ENCODE peak calls at places on chromosomes 3 and 15, in five cellular contexts. One of them, this sample, is unnamed. For H3K4me1, the result is how much of the 10 kb centered on the place peaks cover.

GRCh38 chr3:58784425-58784824 is 117.9 kb upstream of the FAM3D start:
- ATAC-seq in heart left ventricle: no peak
- ATAC-seq in pancreas: no peak
- ATAC-seq in upper lobe of right lung: no peak
- ATAC-seq in psoas muscle: no peak
- ATAC-seq in this sample: no peak

GRCh38 chr15:61621146-61621545 is 392.0 kb upstream of the RORA start:
- ATAC-seq in heart left ventricle: no peak
- ATAC-seq in pancreas: peak
- ATAC-seq in upper lobe of right lung: peak
- ATAC-seq in psoas muscle: peak
- ATAC-seq in this sample: no peak

GRCh38 chr15:40290540-40291087 is 7.8 kb upstream of the ANKRD63 start:
- ATAC-seq in heart left ventricle: no peak
- ATAC-seq in pancreas: no peak
- ATAC-seq in upper lobe of right lung: no peak
- ATAC-seq in psoas muscle: no peak
- ATAC-seq in this sample: no peak

GRCh38 chr15:56963126-56963525 is 44.7 kb downstream of the TCF12 start:
- ATAC-seq in heart left ventricle: no peak
- ATAC-seq in pancreas: no peak
- ATAC-seq in upper lobe of right lung: no peak
- ATAC-seq in psoas muscle: no peak
- ATAC-seq in this sample: no peak

GRCh38 chr15:39433351-39433750 is 147.5 kb upstream of the THBS1 start:
- ATAC-seq in heart left ventricle: no peak
- ATAC-seq in pancreas: no peak
- ATAC-seq in upper lobe of right lung: peak
- ATAC-seq in psoas muscle: peak
- ATAC-seq in this sample: peak

GRCh38 chr3:34102290-34102689 is 303.9 kb downstream of the PDCD6IP start:
- ATAC-seq in heart left ventricle: no peak
- ATAC-seq in pancreas: no peak
- ATAC-seq in upper lobe of right lung: no peak
- ATAC-seq in psoas muscle: no peak
- ATAC-seq in this sample: no peak

GRCh38 chr15:92029104-92029466 is 175.6 kb downstream of the SLCO3A1 start:
- ATAC-seq in heart left ventricle: peak
- ATAC-seq in pancreas: no peak
- ATAC-seq in upper lobe of right lung: no peak
- ATAC-seq in psoas muscle: peak
- ATAC-seq in this sample: peak

GRCh38 chr3:106277731-106278130 is 408.9 kb upstream of the CBLB start:
- ATAC-seq in heart left ventricle: no peak
- ATAC-seq in pancreas: no peak
- ATAC-seq in upper lobe of right lung: no peak
- ATAC-seq in psoas muscle: no peak
- ATAC-seq in this sample: no peak

GRCh38 chr3:129783470-129783869 is 110.0 kb downstream of the TMCC1 start:
- ATAC-seq in heart left ventricle: no peak
- ATAC-seq in pancreas: no peak
- ATAC-seq in upper lobe of right lung: no peak
- ATAC-seq in psoas muscle: no peak
- ATAC-seq in this sample: no peak

GRCh38 chr3:46416134-46417119 is 9.4 kb downstream of the CCRL2 start:
- ATAC-seq in heart left ventricle: no peak
- ATAC-seq in pancreas: peak
- ATAC-seq in upper lobe of right lung: no peak
- ATAC-seq in psoas muscle: no peak
- ATAC-seq in this sample: no peak

GRCh38 chr3:45566205-45566604 is 28.3 kb upstream of the LIMD1 start:
- ATAC-seq in heart left ventricle: no peak
- ATAC-seq in pancreas: no peak
- ATAC-seq in upper lobe of right lung: peak
- ATAC-seq in psoas muscle: peak
- ATAC-seq in this sample: no peak

GRCh38 chr3:112357888-112358287 is 24.9 kb downstream of the CD200 start:
- ATAC-seq in heart left ventricle: peak
- ATAC-seq in pancreas: no peak
- ATAC-seq in upper lobe of right lung: no peak
- ATAC-seq in psoas muscle: no peak
- ATAC-seq in this sample: no peak

GRCh38 chr3:197674741-197675567 is 61.8 kb downstream of the RUBCN start:
- ATAC-seq in heart left ventricle: no peak
- ATAC-seq in pancreas: peak
- ATAC-seq in upper lobe of right lung: no peak
- ATAC-seq in psoas muscle: no peak
- ATAC-seq in this sample: no peak

GRCh38 chr15:61155741-61156700 is 73.1 kb downstream of the RORA start:
- ATAC-seq in heart left ventricle: peak
- ATAC-seq in pancreas: peak
- ATAC-seq in upper lobe of right lung: peak
- ATAC-seq in psoas muscle: peak
- ATAC-seq in this sample: peak

GRCh38 chr3:176971613-176972174 is 225.6 kb downstream of the TBL1XR1 start:
- ATAC-seq in heart left ventricle: no peak
- ATAC-seq in pancreas: no peak
- ATAC-seq in upper lobe of right lung: no peak
- ATAC-seq in psoas muscle: no peak
- ATAC-seq in this sample: no peak

GRCh38 chr3:159629329-159630084 is 359.1 kb upstream of the IL12A start:
- ATAC-seq in heart left ventricle: no peak
- ATAC-seq in pancreas: no peak
- ATAC-seq in upper lobe of right lung: peak
- ATAC-seq in psoas muscle: no peak
- ATAC-seq in this sample: no peak

GRCh38 chr3:99940350-99940749 is 122.7 kb downstream of the CMSS1 start:
- ATAC-seq in heart left ventricle: no peak
- ATAC-seq in pancreas: no peak
- ATAC-seq in upper lobe of right lung: no peak
- ATAC-seq in psoas muscle: no peak
- ATAC-seq in this sample: no peak

GRCh38 chr3:141311496-141312358 is 56.6 kb upstream of the ZBTB38 start:
- ATAC-seq in heart left ventricle: peak
- ATAC-seq in pancreas: peak
- ATAC-seq in upper lobe of right lung: peak
- ATAC-seq in psoas muscle: peak
- ATAC-seq in this sample: peak

GRCh38 chr15:62051166-62051565 is 9.1 kb downstream of the VPS13C start:
- ATAC-seq in heart left ventricle: no peak
- ATAC-seq in pancreas: no peak
- ATAC-seq in upper lobe of right lung: no peak
- ATAC-seq in psoas muscle: no peak
- ATAC-seq in this sample: no peak

GRCh38 chr15:82647045-82647834 is at the start of gene CPEB1:
- ATAC-seq in heart left ventricle: peak
- ATAC-seq in pancreas: peak
- ATAC-seq in upper lobe of right lung: peak
- ATAC-seq in psoas muscle: peak
- ATAC-seq in this sample: peak

GRCh38 chr3:119293105-119293683 is 989 bp upstream of the ARHGAP31 start:
- ATAC-seq in heart left ventricle: no peak
- ATAC-seq in pancreas: no peak
- ATAC-seq in upper lobe of right lung: no peak
- ATAC-seq in psoas muscle: no peak
- ATAC-seq in this sample: no peak

GRCh38 chr3:182255095-182255600 is 538.2 kb upstream of the ATP11B start:
- ATAC-seq in heart left ventricle: no peak
- ATAC-seq in pancreas: no peak
- ATAC-seq in upper lobe of right lung: no peak
- ATAC-seq in psoas muscle: no peak
- ATAC-seq in this sample: no peak

GRCh38 chr3:52270252-52270754 is 8.1 kb downstream of the WDR82 start:
- ATAC-seq in heart left ventricle: peak
- ATAC-seq in pancreas: no peak
- ATAC-seq in upper lobe of right lung: peak
- ATAC-seq in psoas muscle: no peak
- ATAC-seq in this sample: peak

GRCh38 chr15:25790003-25790660 is 73.0 kb downstream of the ATP10A start:
- ATAC-seq in heart left ventricle: peak
- ATAC-seq in pancreas: peak
- ATAC-seq in upper lobe of right lung: no peak
- ATAC-seq in psoas muscle: peak
- ATAC-seq in this sample: peak
- H3K4me1 ChIP-seq in heart left ventricle: half or more
- H3K4me1 ChIP-seq in pancreas: under half
- H3K4me1 ChIP-seq in upper lobe of right lung: under half
- H3K4me1 ChIP-seq in psoas muscle: under half
- H3K4me1 ChIP-seq in this sample: half or more

GRCh38 chr3:72909591-72909990 is 21.7 kb downstream of the GXYLT2 start:
- ATAC-seq in heart left ventricle: no peak
- ATAC-seq in pancreas: no peak
- ATAC-seq in upper lobe of right lung: no peak
- ATAC-seq in psoas muscle: no peak
- ATAC-seq in this sample: no peak
- H3K4me1 ChIP-seq in heart left ventricle: under half
- H3K4me1 ChIP-seq in pancreas: under half
- H3K4me1 ChIP-seq in upper lobe of right lung: under half
- H3K4me1 ChIP-seq in psoas muscle: under half
- H3K4me1 ChIP-seq in this sample: under half

DNA sequence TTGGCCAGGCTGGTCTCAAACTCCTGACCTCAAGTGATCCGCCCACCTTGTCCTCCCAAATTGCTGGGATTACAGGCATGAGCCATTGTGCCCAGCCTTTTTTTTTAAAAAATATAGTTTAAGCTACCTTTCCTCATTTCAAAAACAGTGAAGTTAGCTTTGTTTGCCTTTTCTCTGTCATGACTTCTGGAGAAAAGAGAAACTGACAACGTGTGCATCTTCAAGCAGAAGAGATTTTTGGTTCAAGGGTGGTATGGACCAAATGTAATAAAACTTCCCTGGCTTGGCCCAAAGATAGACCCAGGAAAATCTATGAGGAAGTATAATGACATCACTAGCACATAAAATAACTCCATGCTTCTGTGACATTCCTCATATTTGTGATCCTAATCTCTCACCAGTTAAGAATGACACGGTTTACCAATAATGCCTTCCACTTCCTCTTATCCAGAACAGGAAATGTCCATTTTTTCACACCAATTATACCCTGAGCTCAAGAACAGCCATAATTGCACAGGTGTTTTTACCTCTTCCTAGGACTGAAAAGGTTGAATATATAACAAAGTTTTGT is 781.2 kb upstream of the NR2F2 start:
- ATAC-seq in heart left ventricle: no peak
- ATAC-seq in pancreas: no peak
- ATAC-seq in upper lobe of right lung: no peak
- ATAC-seq in psoas muscle: no peak
- ATAC-seq in this sample: no peak
- H3K4me1 ChIP-seq in heart left ventricle: under half
- H3K4me1 ChIP-seq in pancreas: under half
- H3K4me1 ChIP-seq in upper lobe of right lung: under half
- H3K4me1 ChIP-seq in psoas muscle: under half
- H3K4me1 ChIP-seq in this sample: under half

DNA sequence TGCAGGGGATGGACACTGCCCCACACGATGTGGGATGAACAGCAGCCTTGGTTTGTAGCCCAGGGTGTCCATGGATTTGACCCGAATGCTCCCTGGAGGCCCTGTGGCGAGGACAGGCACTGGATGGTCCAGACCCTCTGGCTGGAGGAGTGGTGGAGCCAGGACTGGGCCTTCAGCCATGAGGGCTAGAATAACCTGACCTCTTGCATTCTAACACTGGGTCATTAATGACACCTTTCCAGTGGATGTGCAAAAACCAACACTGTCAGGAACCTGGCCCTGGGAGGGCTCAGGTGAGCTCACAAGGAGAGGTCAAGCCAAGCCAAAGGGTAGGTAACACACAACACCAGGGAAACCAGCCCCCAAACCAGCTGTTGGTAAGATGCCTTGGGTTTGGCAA is 51.4 kb downstream of the OXNAD1 start:
- ATAC-seq in heart left ventricle: no peak
- ATAC-seq in pancreas: no peak
- ATAC-seq in upper lobe of right lung: no peak
- ATAC-seq in psoas muscle: no peak
- ATAC-seq in this sample: no peak
- H3K4me1 ChIP-seq in heart left ventricle: under half
- H3K4me1 ChIP-seq in pancreas: under half
- H3K4me1 ChIP-seq in upper lobe of right lung: under half
- H3K4me1 ChIP-seq in psoas muscle: under half
- H3K4me1 ChIP-seq in this sample: under half

GRCh38 chr15:78626611-78627010 is 5.8 kb upstream of the CHRNA3 start:
- ATAC-seq in heart left ventricle: no peak
- ATAC-seq in pancreas: no peak
- ATAC-seq in upper lobe of right lung: no peak
- ATAC-seq in psoas muscle: no peak
- ATAC-seq in this sample: no peak
- H3K4me1 ChIP-seq in heart left ventricle: under half
- H3K4me1 ChIP-seq in pancreas: under half
- H3K4me1 ChIP-seq in upper lobe of right lung: under half
- H3K4me1 ChIP-seq in psoas muscle: under half
- H3K4me1 ChIP-seq in this sample: under half

GRCh38 chr3:126616931-126617330 is 38.0 kb downstream of the TXNRD3 start:
- ATAC-seq in heart left ventricle: no peak
- ATAC-seq in pancreas: no peak
- ATAC-seq in upper lobe of right lung: no peak
- ATAC-seq in psoas muscle: no peak
- ATAC-seq in this sample: no peak
- H3K4me1 ChIP-seq in heart left ventricle: under half
- H3K4me1 ChIP-seq in pancreas: under half
- H3K4me1 ChIP-seq in upper lobe of right lung: under half
- H3K4me1 ChIP-seq in psoas muscle: under half
- H3K4me1 ChIP-seq in this sample: under half

DNA sequence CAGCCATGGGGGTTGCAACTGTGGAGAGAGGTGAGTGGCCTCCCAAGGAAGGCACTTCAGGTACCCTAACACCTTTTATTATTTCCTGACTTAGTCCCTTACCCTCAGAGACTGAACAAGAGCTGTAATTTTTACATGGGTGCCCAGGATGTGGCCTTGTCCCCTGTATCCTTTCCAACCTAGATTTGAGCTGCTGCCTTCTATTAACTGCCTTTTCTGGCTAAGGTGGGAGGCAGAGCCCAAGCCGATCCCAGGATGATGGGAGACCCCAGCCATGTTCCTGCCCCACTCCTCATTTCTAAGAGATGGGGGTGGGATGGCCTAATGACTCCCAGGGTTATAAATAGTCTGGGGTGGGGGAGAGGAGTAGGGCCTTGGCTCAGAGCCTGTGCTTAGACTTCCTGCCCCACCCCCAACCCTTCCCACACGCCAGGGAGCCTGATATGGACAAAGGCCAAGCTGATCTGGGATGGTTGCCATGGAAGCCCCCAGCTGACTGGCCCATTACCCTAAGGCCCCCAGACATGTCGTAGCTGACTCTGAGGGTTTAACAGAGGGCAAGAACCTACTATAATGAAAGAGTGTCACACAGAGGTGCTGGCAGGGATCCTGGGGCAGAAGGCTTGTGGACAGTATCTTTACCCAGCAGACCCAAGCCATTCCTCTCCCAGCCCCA is 1.9 kb downstream of the KLHDC8B start:
- ATAC-seq in heart left ventricle: peak
- ATAC-seq in pancreas: no peak
- ATAC-seq in upper lobe of right lung: no peak
- ATAC-seq in psoas muscle: peak
- ATAC-seq in this sample: no peak
- H3K4me1 ChIP-seq in heart left ventricle: under half
- H3K4me1 ChIP-seq in pancreas: under half
- H3K4me1 ChIP-seq in upper lobe of right lung: under half
- H3K4me1 ChIP-seq in psoas muscle: under half
- H3K4me1 ChIP-seq in this sample: under half